ENCODE peak calls at places on chromosomes 1 and 21, in four cellular contexts. G is K562, N is A549, L is Calu3. X is an unnamed sample.
A peak's percentile ranks its signal among the peaks of the same experiment; 100 is the strongest.

GRCh38 chr1:67682659-67683197 is 2.3 kb upstream of the GADD45A start:
- DNase-seq in L (peak; percentile 12), G (peak; percentile 29), N (peak; percentile 45), X (no peak)

GRCh38 chr1:17630048-17630830 is 90.7 kb downstream of the ARHGEF10L start:
- DNase-seq in L (no peak), G (no peak), N (no peak), X (no peak)

GRCh38 chr1:214615111-214615510 is 12.1 kb downstream of the CENPF start:
- DNase-seq in N (no peak), L (no peak), G (no peak), X (no peak)

GRCh38 chr1:38436006-38436405 is 389.4 kb upstream of the POU3F1 start:
- DNase-seq in N (no peak), L (no peak), G (no peak), X (no peak)

GRCh38 chr1:153790996-153791855 is 16.0 kb downstream of the SLC27A3 start:
- DNase-seq in G (no peak), N (no peak), L (no peak), X (no peak)

GRCh38 chr1:1531947-1532346 is 8.5 kb downstream of the TMEM240 start:
- DNase-seq in L (no peak), G (no peak), N (no peak), X (no peak)

GRCh38 chr1:13965770-13966398 is 265.9 kb downstream of the PRDM2 start:
- DNase-seq in G (peak; percentile 46), N (peak; percentile 35), L (peak; percentile 32), X (peak; percentile 52)

GRCh38 chr1:25065246-25066238 is 135.5 kb upstream of the RUNX3 start:
- DNase-seq in G (peak; percentile 36), N (no peak), L (no peak), X (no peak)

GRCh38 chr1:36160949-36161485 is 5.1 kb downstream of the MAP7D1 start:
- DNase-seq in G (peak; percentile 72), L (peak; percentile 65), N (peak; percentile 47), X (peak; percentile 36)

GRCh38 chr1:216168481-216169005 is 254.7 kb downstream of the USH2A start:
- DNase-seq in G (no peak), L (no peak), N (no peak), X (no peak)

GRCh38 chr1:41819069-41819468 is 99.7 kb downstream of the HIVEP3 start:
- DNase-seq in G (no peak), L (no peak), N (no peak), X (no peak)

GRCh38 chr21:41369915-41370839 is 8.3 kb downstream of the MX2 start:
- DNase-seq in L (no peak), G (no peak), N (no peak), X (no peak)

GRCh38 chr1:170698711-170699275 is 34.9 kb downstream of the PRRX1 start:
- DNase-seq in L (no peak), G (no peak), N (no peak), X (peak; percentile 36)

DNA sequence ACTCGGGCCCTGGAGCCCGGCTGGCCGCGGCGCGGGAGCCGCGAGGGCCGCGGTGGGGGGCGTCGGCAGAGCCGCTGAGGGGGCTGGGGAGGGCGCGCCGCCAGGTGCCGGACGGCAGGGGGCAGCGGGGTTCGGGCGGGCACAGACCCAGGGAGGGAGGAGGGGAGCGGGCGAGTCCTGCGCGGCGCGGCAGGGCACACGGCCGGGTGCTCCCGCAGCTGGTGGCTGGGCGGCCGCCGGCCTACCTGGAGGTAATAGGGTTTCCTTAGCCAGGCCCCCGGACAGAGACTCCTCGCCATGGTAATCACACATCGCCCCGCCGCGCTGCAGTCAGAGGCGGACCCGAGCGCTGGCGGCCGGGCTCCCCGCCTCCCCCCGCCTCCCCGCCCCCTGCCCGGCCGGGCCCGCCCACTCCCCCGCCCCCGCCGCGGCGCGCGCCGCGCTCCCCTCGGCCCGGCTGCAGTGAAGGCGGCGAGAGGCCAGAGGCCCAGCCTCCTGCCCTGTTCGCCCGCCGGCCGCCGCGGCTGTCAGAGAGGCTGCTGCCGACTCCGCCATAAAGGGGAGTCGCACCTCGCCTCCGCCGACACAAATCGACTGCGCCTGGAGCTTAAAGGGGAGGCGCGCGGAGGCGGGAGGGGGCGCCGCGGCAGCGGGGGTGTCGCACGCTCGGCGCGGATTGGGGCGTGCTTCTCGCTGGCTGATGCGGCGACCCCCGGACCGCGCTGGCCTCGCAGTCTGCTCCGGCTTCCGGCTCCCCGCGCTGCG is at the start of gene DIPK1A:
- DNase-seq in G (peak; percentile 92), N (peak; percentile 72), L (peak; percentile 80), X (peak; percentile 69)
- TF ChIP-seq CTCF in G (peak; percentile 11), N (no peak), L (peak; percentile 25), X (peak; percentile 52)

GRCh38 chr1:239814306-239814881 is 277.3 kb upstream of the FMN2 start:
- DNase-seq in L (peak; percentile 69), N (peak; percentile 89), G (no peak), X (no peak)
- TF ChIP-seq CTCF in L (no peak), N (peak; percentile 32), G (no peak), X (no peak)

GRCh38 chr1:230335861-230336549 is 90.1 kb downstream of the PGBD5 start:
- DNase-seq in G (no peak), L (no peak), N (no peak), X (no peak)

GRCh38 chr1:230333590-230334446 is 92.3 kb downstream of the PGBD5 start:
- DNase-seq in N (no peak), G (no peak), L (no peak), X (no peak)

GRCh38 chr1:230334447-230334837 is 91.7 kb downstream of the PGBD5 start:
- DNase-seq in N (no peak), G (no peak), L (no peak), X (no peak)

GRCh38 chr1:230330157-230330556 is 96.0 kb downstream of the PGBD5 start:
- DNase-seq in G (no peak), L (no peak), N (no peak), X (no peak)

DNA sequence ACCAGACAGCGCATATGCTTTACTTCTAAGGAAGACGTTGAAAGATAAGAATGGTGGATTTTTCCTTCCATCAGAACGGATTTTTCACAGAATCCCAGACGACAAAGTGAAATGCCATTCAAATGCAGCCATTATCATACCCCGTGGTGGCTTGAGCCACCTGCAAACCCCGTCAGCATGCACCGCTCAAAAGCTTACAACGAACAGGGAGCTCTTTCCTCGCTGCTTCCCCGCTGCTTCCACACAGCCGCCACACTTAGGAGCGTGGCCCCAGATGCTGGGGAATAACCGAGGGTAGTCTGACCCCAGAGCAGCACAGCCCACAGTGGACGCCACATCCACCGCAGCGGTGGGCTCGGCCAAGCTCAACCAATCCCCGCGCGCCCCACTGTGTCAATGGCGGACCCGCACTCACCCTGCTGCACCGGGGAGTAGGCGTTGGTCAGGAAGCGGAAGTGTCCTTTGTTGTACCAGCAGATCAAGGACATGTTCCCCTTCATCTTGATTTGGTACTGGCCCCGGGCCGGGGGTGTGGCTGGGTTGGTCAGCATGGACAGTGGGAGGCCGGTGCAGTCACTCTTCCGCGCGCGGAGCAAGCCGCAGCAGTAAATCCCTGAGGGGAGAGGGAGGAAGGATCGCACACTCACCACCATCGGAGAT is 93.6 kb downstream of the PGBD5 start:
- DNase-seq in G (peak; percentile 45), N (no peak), L (no peak), X (peak; percentile 61)
- TF ChIP-seq CTCF in G (no peak), N (no peak), L (no peak), X (no peak)

GRCh38 chr1:9246841-9247785 is 12.5 kb downstream of the H6PD start:
- DNase-seq in L (no peak), G (no peak), N (no peak), X (no peak)
- TF ChIP-seq CTCF in L (no peak), G (no peak), N (no peak), X (no peak)

GRCh38 chr1:22709227-22709626 is 1.4 kb upstream of the EPHB2 start:
- DNase-seq in N (peak; percentile 30), G (no peak), L (peak; percentile 17), X (no peak)
- TF ChIP-seq CTCF in N (peak; percentile 17), G (peak; percentile 17), L (no peak), X (peak; percentile 49)

X was measured in neural crest cell.